ENCODE peak calls at places on chromosomes 1 and 21, in four cellular contexts. One of them, this sample, is unnamed.

GRCh38 chr1:3435666-3436065 is 18.8 kb upstream of the ARHGEF16 start:
- DNase-seq in progenitor cell of endocrine pancreas: no peak
- DNase-seq in foreskin fibroblast: no peak
- DNase-seq in effector memory CD8-positive, alpha-beta T cell: no peak
- DNase-seq in this sample: no peak

GRCh38 chr21:31921079-31921478 is 48.3 kb downstream of the HUNK start:
- DNase-seq in progenitor cell of endocrine pancreas: no peak
- DNase-seq in foreskin fibroblast: no peak
- DNase-seq in effector memory CD8-positive, alpha-beta T cell: no peak
- DNase-seq in this sample: no peak

GRCh38 chr1:247089616-247090375 is 11.2 kb upstream of the ZNF670 start:
- DNase-seq in progenitor cell of endocrine pancreas: no peak
- DNase-seq in foreskin fibroblast: no peak
- DNase-seq in effector memory CD8-positive, alpha-beta T cell: no peak
- DNase-seq in this sample: no peak

GRCh38 chr21:17738171-17738953 is 80.8 kb downstream of the C21orf91 start:
- DNase-seq in progenitor cell of endocrine pancreas: no peak
- DNase-seq in foreskin fibroblast: no peak
- DNase-seq in effector memory CD8-positive, alpha-beta T cell: no peak
- DNase-seq in this sample: no peak

GRCh38 chr1:53643881-53644390 is 95.0 kb downstream of the GLIS1 start:
- DNase-seq in progenitor cell of endocrine pancreas: no peak
- DNase-seq in foreskin fibroblast: no peak
- DNase-seq in effector memory CD8-positive, alpha-beta T cell: no peak
- DNase-seq in this sample: no peak

GRCh38 chr1:121445677-121446076 is 260.9 kb downstream of the SRGAP2C start:
- DNase-seq in progenitor cell of endocrine pancreas: no peak
- DNase-seq in foreskin fibroblast: no peak
- DNase-seq in effector memory CD8-positive, alpha-beta T cell: no peak
- DNase-seq in this sample: no peak

GRCh38 chr1:25009675-25010262 is 79.7 kb upstream of the RUNX3 start:
- DNase-seq in progenitor cell of endocrine pancreas: no peak
- DNase-seq in foreskin fibroblast: no peak
- DNase-seq in effector memory CD8-positive, alpha-beta T cell: no peak
- DNase-seq in this sample: no peak

GRCh38 chr1:19712928-19713327 is 48.3 kb downstream of the HTR6 start:
- DNase-seq in progenitor cell of endocrine pancreas: no peak
- DNase-seq in foreskin fibroblast: no peak
- DNase-seq in effector memory CD8-positive, alpha-beta T cell: no peak
- DNase-seq in this sample: no peak

GRCh38 chr1:31218705-31219104 is 21.0 kb downstream of the NKAIN1 start:
- DNase-seq in progenitor cell of endocrine pancreas: no peak
- DNase-seq in foreskin fibroblast: no peak
- DNase-seq in effector memory CD8-positive, alpha-beta T cell: no peak
- DNase-seq in this sample: no peak

GRCh38 chr1:47578026-47578861 is 140.4 kb downstream of the FOXD2 start:
- DNase-seq in progenitor cell of endocrine pancreas: no peak
- DNase-seq in foreskin fibroblast: no peak
- DNase-seq in effector memory CD8-positive, alpha-beta T cell: no peak
- DNase-seq in this sample: no peak

GRCh38 chr1:97820470-97821188 is 100.2 kb downstream of the DPYD start:
- DNase-seq in progenitor cell of endocrine pancreas: no peak
- DNase-seq in foreskin fibroblast: peak
- DNase-seq in effector memory CD8-positive, alpha-beta T cell: no peak
- DNase-seq in this sample: peak

GRCh38 chr1:78650114-78650513 is 483 bp downstream of the IFI44 start:
- DNase-seq in progenitor cell of endocrine pancreas: no peak
- DNase-seq in foreskin fibroblast: no peak
- DNase-seq in effector memory CD8-positive, alpha-beta T cell: no peak
- DNase-seq in this sample: no peak

GRCh38 chr1:161258439-161259386 is at the start of gene PCP4L1:
- DNase-seq in progenitor cell of endocrine pancreas: peak
- DNase-seq in foreskin fibroblast: peak
- DNase-seq in effector memory CD8-positive, alpha-beta T cell: peak
- DNase-seq in this sample: peak

GRCh38 chr1:15328785-15329480 is 80.8 kb upstream of the EFHD2 start:
- DNase-seq in progenitor cell of endocrine pancreas: no peak
- DNase-seq in foreskin fibroblast: peak
- DNase-seq in effector memory CD8-positive, alpha-beta T cell: no peak
- DNase-seq in this sample: no peak

GRCh38 chr1:109658533-109659051 is 2.7 kb downstream of the GSTM4 start:
- DNase-seq in progenitor cell of endocrine pancreas: no peak
- DNase-seq in foreskin fibroblast: no peak
- DNase-seq in effector memory CD8-positive, alpha-beta T cell: no peak
- DNase-seq in this sample: no peak

GRCh38 chr21:33345751-33346238 is 21.0 kb downstream of the IFNAR1 start:
- DNase-seq in progenitor cell of endocrine pancreas: no peak
- DNase-seq in foreskin fibroblast: no peak
- DNase-seq in effector memory CD8-positive, alpha-beta T cell: no peak
- DNase-seq in this sample: no peak

GRCh38 chr1:94120983-94121382 is at the start of gene ABCA4:
- DNase-seq in progenitor cell of endocrine pancreas: no peak
- DNase-seq in foreskin fibroblast: no peak
- DNase-seq in effector memory CD8-positive, alpha-beta T cell: no peak
- DNase-seq in this sample: no peak

GRCh38 chr1:156194300-156194652 is 372 bp downstream of the SLC25A44 start:
- DNase-seq in progenitor cell of endocrine pancreas: no peak
- DNase-seq in foreskin fibroblast: no peak
- DNase-seq in effector memory CD8-positive, alpha-beta T cell: no peak
- DNase-seq in this sample: no peak

GRCh38 chr1:220170836-220171526 is 77.0 kb downstream of the IARS2 start:
- DNase-seq in progenitor cell of endocrine pancreas: no peak
- DNase-seq in foreskin fibroblast: no peak
- DNase-seq in effector memory CD8-positive, alpha-beta T cell: no peak
- DNase-seq in this sample: no peak

GRCh38 chr1:40477680-40478057 is 579 bp downstream of the ZFP69 start:
- DNase-seq in progenitor cell of endocrine pancreas: no peak
- DNase-seq in foreskin fibroblast: peak
- DNase-seq in effector memory CD8-positive, alpha-beta T cell: peak
- DNase-seq in this sample: no peak

GRCh38 chr1:152034654-152035405 is 2.0 kb downstream of the S100A11 start:
- DNase-seq in progenitor cell of endocrine pancreas: peak
- DNase-seq in foreskin fibroblast: peak
- DNase-seq in effector memory CD8-positive, alpha-beta T cell: peak
- DNase-seq in this sample: peak

GRCh38 chr1:202671388-202671787 is 38.9 kb downstream of the SYT2 start:
- DNase-seq in progenitor cell of endocrine pancreas: no peak
- DNase-seq in foreskin fibroblast: no peak
- DNase-seq in effector memory CD8-positive, alpha-beta T cell: no peak
- DNase-seq in this sample: no peak

GRCh38 chr1:8090241-8090702 is 64.2 kb upstream of the ERRFI1 start:
- DNase-seq in progenitor cell of endocrine pancreas: no peak
- DNase-seq in foreskin fibroblast: peak
- DNase-seq in effector memory CD8-positive, alpha-beta T cell: no peak
- DNase-seq in this sample: no peak

GRCh38 chr1:9722378-9722749 is 70.8 kb downstream of the PIK3CD start:
- DNase-seq in progenitor cell of endocrine pancreas: no peak
- DNase-seq in foreskin fibroblast: no peak
- DNase-seq in effector memory CD8-positive, alpha-beta T cell: no peak
- DNase-seq in this sample: no peak

GRCh38 chr1:68128157-68128556 is 77.7 kb upstream of the DIRAS3 start:
- DNase-seq in progenitor cell of endocrine pancreas: no peak
- DNase-seq in foreskin fibroblast: peak
- DNase-seq in effector memory CD8-positive, alpha-beta T cell: no peak
- DNase-seq in this sample: peak

GRCh38 chr1:189237008-189237407 is 1240.7 kb downstream of the BRINP3 start:
- DNase-seq in progenitor cell of endocrine pancreas: no peak
- DNase-seq in foreskin fibroblast: no peak
- DNase-seq in effector memory CD8-positive, alpha-beta T cell: no peak
- DNase-seq in this sample: no peak

GRCh38 chr1:17919525-17920439 is 164.6 kb downstream of the ACTL8 start:
- DNase-seq in progenitor cell of endocrine pancreas: peak
- DNase-seq in foreskin fibroblast: peak
- DNase-seq in effector memory CD8-positive, alpha-beta T cell: no peak
- DNase-seq in this sample: peak

GRCh38 chr1:41679531-41679930 is 195.0 kb upstream of the EDN2 start:
- DNase-seq in progenitor cell of endocrine pancreas: no peak
- DNase-seq in foreskin fibroblast: no peak
- DNase-seq in effector memory CD8-positive, alpha-beta T cell: no peak
- DNase-seq in this sample: no peak

GRCh38 chr1:87167855-87168630 is 160.6 kb upstream of the LMO4 start:
- DNase-seq in progenitor cell of endocrine pancreas: no peak
- DNase-seq in foreskin fibroblast: no peak
- DNase-seq in effector memory CD8-positive, alpha-beta T cell: no peak
- DNase-seq in this sample: no peak

GRCh38 chr1:204171751-204172178 is 5.6 kb upstream of the REN start:
- DNase-seq in progenitor cell of endocrine pancreas: no peak
- DNase-seq in foreskin fibroblast: peak
- DNase-seq in effector memory CD8-positive, alpha-beta T cell: no peak
- DNase-seq in this sample: no peak